ENCODE peak calls at places on chromosomes 11 and 22, in seven cellular contexts. X is dorsolateral prefrontal cortex, Q is GM23248, P is pancreas, M is AG04450, T is mammary epithelial cell, E is small intestine. N is an unnamed sample.

GRCh38 chr22:37750596-37751162 is 53.8 kb downstream of the TRIOBP start:
- DNase-seq in T (no peak), E (no peak), M (no peak), Q (no peak), X (no peak), P (no peak), N (no peak)

GRCh38 chr11:86152006-86152862 is 83.3 kb upstream of the PICALM start:
- DNase-seq in X (peak), E (no peak), T (peak), M (no peak), P (peak), Q (peak), N (no peak)

GRCh38 chr11:27914080-27914479 is 193.9 kb downstream of the KIF18A start:
- DNase-seq in M (no peak), X (no peak), Q (peak), P (no peak), T (peak), E (no peak), N (no peak)

GRCh38 chr22:30178180-30179126 is 68.1 kb downstream of the LIF start:
- DNase-seq in M (no peak), P (no peak), T (no peak), E (no peak), X (no peak), Q (peak), N (no peak)

GRCh38 chr11:4025248-4025956 is 69.2 kb upstream of the RRM1 start:
- DNase-seq in E (no peak), X (no peak), T (peak), Q (peak), M (no peak), P (no peak), N (no peak)

GRCh38 chr22:20844055-20845037 is 14.3 kb downstream of the PI4KA start:
- DNase-seq in X (no peak), P (no peak), M (no peak), T (no peak), Q (no peak), E (peak), N (no peak)

GRCh38 chr11:132106336-132106982 is 736.0 kb downstream of the NTM start:
- DNase-seq in Q (no peak), M (no peak), E (no peak), X (no peak), T (peak), P (no peak), N (no peak)

GRCh38 chr11:80900265-80900664 is 1459.4 kb upstream of the TENM4 start:
- DNase-seq in E (peak), P (no peak), T (no peak), Q (no peak), M (no peak), X (no peak), N (no peak)

GRCh38 chr11:73095613-73096012 is 46.5 kb downstream of the FCHSD2 start:
- DNase-seq in M (no peak), Q (no peak), X (peak), T (no peak), P (no peak), E (no peak), N (no peak)

GRCh38 chr11:114291381-114291780 is 4.8 kb upstream of the NNMT start:
- DNase-seq in E (no peak), P (no peak), M (peak), X (no peak), Q (peak), T (no peak), N (no peak)

GRCh38 chr22:30636226-30637077 is 871 bp downstream of the SLC35E4 start:
- DNase-seq in X (no peak), P (peak), E (peak), M (no peak), Q (peak), T (peak), N (peak)

GRCh38 chr22:38578505-38578904 is 8.5 kb upstream of the DMC1 start:
- DNase-seq in P (no peak), X (no peak), Q (no peak), M (no peak), T (no peak), E (no peak), N (no peak)

GRCh38 chr11:128961645-128962044 is 19.0 kb upstream of the TP53AIP1 start:
- DNase-seq in T (no peak), M (no peak), X (no peak), P (no peak), Q (no peak), E (no peak), N (no peak)

GRCh38 chr11:128956401-128957203 is 13.9 kb upstream of the TP53AIP1 start:
- DNase-seq in X (no peak), M (peak), Q (peak), E (peak), T (peak), P (peak), N (no peak)

GRCh38 chr11:128953151-128953550 is 10.5 kb upstream of the TP53AIP1 start:
- DNase-seq in Q (no peak), T (no peak), E (no peak), X (no peak), M (no peak), P (no peak), N (no peak)

DNA sequence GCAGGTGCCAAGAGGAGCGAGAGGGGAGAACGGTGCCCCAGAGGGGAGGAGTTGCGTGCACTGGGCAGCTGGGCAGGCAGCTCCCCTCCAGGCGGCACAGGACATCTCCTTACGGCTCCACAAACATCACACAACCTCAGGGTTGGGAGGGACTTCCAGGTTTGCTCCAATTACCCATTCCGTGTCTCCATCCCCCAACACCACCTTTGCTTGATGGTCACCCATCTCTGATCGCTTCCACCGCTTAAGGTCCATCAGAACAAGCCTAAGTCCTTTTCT is 14.5 kb upstream of the TP53AIP1 start:
- DNase-seq in M (no peak), P (no peak), Q (no peak), X (no peak), T (no peak), E (no peak), N (no peak)
- H3K4me3 ChIP-seq in M (no peak), P (no peak), Q (no peak), X (no peak), T (no peak), E (no peak), N (no peak)

GRCh38 chr11:69156673-69157155 is 979 bp downstream of the SMIM38 start:
- DNase-seq in E (no peak), X (no peak), M (no peak), P (no peak), T (no peak), Q (peak), N (no peak)

GRCh38 chr11:69157156-69157821 is 1.6 kb downstream of the SMIM38 start:
- DNase-seq in M (no peak), T (peak), E (no peak), Q (peak), X (peak), P (peak), N (no peak)

GRCh38 chr11:69154938-69155301 is 815 bp upstream of the SMIM38 start:
- DNase-seq in P (no peak), Q (no peak), E (no peak), M (no peak), T (no peak), X (no peak), N (no peak)

GRCh38 chr11:69155302-69156198 is at the start of gene SMIM38:
- DNase-seq in T (no peak), E (no peak), M (no peak), Q (no peak), X (peak), P (no peak), N (no peak)

GRCh38 chr11:69156218-69156639 is 494 bp downstream of the SMIM38 start:
- DNase-seq in T (no peak), X (no peak), M (no peak), E (no peak), P (no peak), Q (no peak), N (no peak)
- H3K27ac ChIP-seq in T (no peak), X (peak), M (peak), E (no peak), P (peak), Q (no peak), N (no peak)

GRCh38 chr11:117200813-117201515 is 1.8 kb downstream of the TAGLN start:
- DNase-seq in T (no peak), X (no peak), Q (peak), E (no peak), P (no peak), M (no peak), N (no peak)

GRCh38 chr11:117201516-117201866 is 2.3 kb downstream of the TAGLN start:
- DNase-seq in T (no peak), P (no peak), Q (peak), M (no peak), E (no peak), X (no peak), N (peak)

GRCh38 chr11:117199061-117199915 is at the start of gene TAGLN:
- DNase-seq in T (peak), E (no peak), X (no peak), M (peak), P (no peak), Q (peak), N (peak)

GRCh38 chr11:117198613-117199012 is 557 bp upstream of the TAGLN start:
- DNase-seq in Q (no peak), M (no peak), T (no peak), E (no peak), X (no peak), P (no peak), N (peak)

GRCh38 chr11:117199916-117200812 is 994 bp downstream of the TAGLN start:
- DNase-seq in E (no peak), X (no peak), P (no peak), Q (no peak), T (no peak), M (no peak), N (peak)
- H3K4me3 ChIP-seq in E (no peak), X (peak), P (no peak), Q (peak), T (peak), M (peak), N (peak)

DNA sequence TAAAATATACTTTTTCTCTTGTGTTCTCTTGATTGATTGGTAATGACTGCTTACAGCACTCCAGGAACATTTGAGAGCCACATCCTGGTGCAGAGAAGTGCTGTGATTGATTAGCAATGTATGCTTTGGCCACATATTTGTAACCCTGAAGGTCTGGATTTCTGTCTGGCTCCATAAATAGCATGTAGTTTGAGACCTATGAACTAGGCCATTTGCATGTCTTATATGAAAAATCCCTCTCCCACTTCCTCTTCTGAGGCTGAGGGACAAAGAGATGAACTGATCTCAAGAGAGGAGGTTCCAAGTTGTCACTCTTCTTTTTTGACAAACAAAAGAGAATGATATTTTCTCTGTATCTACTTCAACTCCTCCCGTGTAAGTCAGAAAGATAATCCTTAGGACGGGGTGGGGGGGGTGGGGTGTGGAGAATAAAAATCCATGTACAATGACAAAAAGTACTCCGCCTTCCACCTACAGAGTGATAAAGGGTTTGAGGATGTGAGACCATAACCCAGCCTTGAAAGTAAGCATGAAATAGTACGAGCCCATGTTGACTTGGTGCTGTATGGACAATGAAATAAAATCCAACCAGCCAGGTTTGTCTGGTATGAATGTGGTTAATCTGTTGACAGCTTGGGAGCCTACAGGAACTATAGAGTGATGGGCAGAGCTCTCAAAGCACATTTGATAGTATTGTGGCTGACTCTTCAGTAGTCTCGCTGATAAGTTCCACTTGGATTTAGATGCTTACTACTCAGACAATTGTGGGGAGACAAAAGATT is 49.1 kb upstream of the CD44 start:
- DNase-seq in Q (no peak), E (no peak), M (no peak), P (no peak), X (no peak), T (no peak), N (no peak)
- H3K27ac ChIP-seq in Q (no peak), E (no peak), M (no peak), P (no peak), X (no peak), T (no peak), N (no peak)

GRCh38 chr11:12397953-12398352 is 20.6 kb downstream of the PARVA start:
- DNase-seq in M (peak), Q (peak), P (no peak), E (no peak), X (no peak), T (no peak), N (no peak)
- H3K4me3 ChIP-seq in M (no peak), Q (peak), P (no peak), E (no peak), X (no peak), T (no peak), N (no peak)

GRCh38 chr11:112834277-112834755 is 126.9 kb upstream of the NCAM1 start:
- DNase-seq in E (no peak), P (peak), M (no peak), X (peak), T (no peak), Q (no peak), N (no peak)
- H3K27ac ChIP-seq in E (no peak), P (no peak), M (no peak), X (peak), T (no peak), Q (no peak), N (no peak)

GRCh38 chr11:121575250-121575962 is 122.6 kb upstream of the SORL1-AS1 start:
- DNase-seq in E (no peak), X (peak), M (peak), Q (peak), T (no peak), P (no peak), N (peak)

GRCh38 chr11:121578216-121579063 is 125.7 kb upstream of the SORL1-AS1 start:
- DNase-seq in E (no peak), M (no peak), T (no peak), Q (peak), P (no peak), X (no peak), N (no peak)

GRCh38 chr11:121576531-121576930 is 123.8 kb upstream of the SORL1-AS1 start:
- DNase-seq in X (peak), P (no peak), E (no peak), T (no peak), M (no peak), Q (no peak), N (no peak)

GRCh38 chr11:121577106-121577505 is 124.3 kb upstream of the SORL1-AS1 start:
- DNase-seq in T (no peak), E (no peak), X (no peak), M (no peak), Q (no peak), P (no peak), N (no peak)

GRCh38 chr11:121575963-121576290 is 123.2 kb upstream of the SORL1-AS1 start:
- DNase-seq in P (no peak), E (no peak), M (no peak), T (no peak), X (no peak), Q (no peak), N (no peak)
- H3K4me3 ChIP-seq in P (no peak), E (no peak), M (no peak), T (no peak), X (no peak), Q (no peak), N (no peak)

DNA sequence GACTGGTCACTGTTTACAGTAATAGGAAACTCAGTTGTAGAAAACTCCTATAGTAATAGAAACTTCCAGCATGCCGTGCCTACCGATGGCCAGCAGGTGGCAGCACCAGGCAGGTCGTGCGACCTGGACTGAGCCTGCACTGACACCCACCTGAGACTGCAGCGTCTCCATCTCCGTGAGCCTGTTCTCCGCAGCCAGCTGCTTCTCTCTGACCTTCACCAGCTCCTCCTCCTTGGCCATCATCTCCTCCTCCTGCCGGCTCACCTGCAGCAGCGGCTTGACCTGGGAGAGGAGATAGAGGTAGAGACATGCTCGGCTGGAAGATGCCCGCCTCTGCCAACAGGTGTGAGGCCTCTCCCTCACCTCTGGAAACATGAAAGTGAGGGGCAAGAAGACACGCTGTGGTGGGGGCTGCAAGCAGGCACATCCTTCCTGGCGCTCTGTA is 48.5 kb downstream of the APOL1 start:
- DNase-seq in Q (peak), X (peak), T (peak), M (peak), E (peak), P (peak), N (no peak)
- H3K27ac ChIP-seq in Q (peak), X (peak), T (no peak), M (peak), E (no peak), P (no peak), N (no peak)

DNA sequence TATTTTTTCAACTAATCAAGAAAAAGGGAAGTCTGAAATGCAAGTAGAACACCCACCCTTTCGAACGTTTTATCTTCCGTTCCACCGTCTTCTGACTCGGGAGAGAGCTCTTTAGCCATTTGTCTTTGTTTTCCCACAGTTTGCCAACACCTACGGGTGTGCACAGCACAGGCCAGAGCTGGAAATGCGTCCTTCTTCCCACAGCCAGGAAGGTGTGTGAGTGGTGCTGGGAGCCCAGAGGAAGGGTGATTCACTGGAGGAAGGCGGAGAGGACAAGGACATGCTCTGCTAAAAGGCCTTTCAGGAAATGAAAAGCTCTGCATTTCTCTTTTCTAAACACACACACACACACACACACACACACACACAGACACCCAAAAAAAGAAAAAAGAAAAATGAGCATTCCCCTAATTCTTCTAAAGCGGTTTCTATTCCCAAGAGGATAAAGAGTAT is 18.5 kb downstream of the ENDOD1 start:
- DNase-seq in Q (peak), X (peak), E (no peak), M (no peak), T (peak), P (no peak), N (no peak)
- H3K4me3 ChIP-seq in Q (no peak), X (no peak), E (no peak), M (no peak), T (no peak), P (no peak), N (no peak)